ENCODE peak calls at places on chromosomes 3 and 15, in nine cellular contexts. J is HepG2, G is A549, F is suprapubic skin, B is stomach, N is ovary, D is transverse colon, S is GM12878, R is H1. M is an unnamed sample.

GRCh38 chr3:122563717-122564025 is 429 bp downstream of the PARP9 start:
- DNase-seq in J (no peak), G (no peak), F (no peak), B (no peak), N (no peak), D (no peak), S (no peak), R (no peak), M (no peak)

GRCh38 chr15:69920232-69920631 is 177.5 kb downstream of the TLE3 start:
- DNase-seq in J (no peak), G (no peak), F (no peak), B (no peak), N (no peak), D (no peak), S (no peak), R (no peak), M (no peak)

GRCh38 chr3:105158277-105158676 is 208.4 kb upstream of the ALCAM start:
- DNase-seq in J (no peak), G (no peak), F (no peak), B (no peak), N (no peak), D (no peak), S (no peak), R (no peak), M (no peak)

GRCh38 chr3:150170843-150171513 is 200.3 kb upstream of the PFN2 start:
- DNase-seq in J (no peak), G (no peak), F (no peak), B (no peak), N (no peak), D (no peak), S (no peak), R (no peak), M (no peak)

GRCh38 chr3:169082076-169082475 is 581.4 kb downstream of the MECOM start:
- DNase-seq in J (no peak), G (no peak), F (no peak), B (no peak), N (no peak), D (no peak), S (no peak), R (no peak), M (no peak)

GRCh38 chr3:194364652-194365434 is 4.7 kb downstream of the LRRC15 start:
- DNase-seq in J (no peak), G (no peak), F (no peak), B (no peak), N (no peak), D (peak), S (no peak), R (no peak), M (no peak)

GRCh38 chr15:87777054-87777498 is 479.5 kb downstream of the NTRK3 start:
- DNase-seq in J (no peak), G (no peak), F (no peak), B (no peak), N (no peak), D (no peak), S (no peak), R (no peak), M (peak)

GRCh38 chr3:129399895-129400357 is 28.5 kb downstream of the EFCAB12 start:
- DNase-seq in J (no peak), G (no peak), F (no peak), B (no peak), N (no peak), D (no peak), S (no peak), R (no peak), M (no peak)

GRCh38 chr15:85587707-85588441 is 206.9 kb downstream of the KLHL25 start:
- DNase-seq in J (no peak), G (no peak), F (no peak), B (no peak), N (no peak), D (no peak), S (no peak), R (no peak), M (no peak)

GRCh38 chr3:42802876-42803799 is 1.2 kb downstream of the HIGD1A start:
- DNase-seq in J (peak), G (peak), F (no peak), B (no peak), N (no peak), D (no peak), S (no peak), R (no peak), M (no peak)

GRCh38 chr15:44536298-44536961 is 517 bp upstream of the EIF3J start:
- DNase-seq in J (peak), G (peak), F (peak), B (peak), N (no peak), D (peak), S (no peak), R (peak), M (peak)

GRCh38 chr3:119240101-119240581 is 537 bp downstream of the B4GALT4 start:
- DNase-seq in J (peak), G (peak), F (no peak), B (no peak), N (peak), D (peak), S (no peak), R (no peak), M (no peak)

GRCh38 chr3:81761904-81762565 is 590 bp upstream of the GBE1 start:
- DNase-seq in J (no peak), G (no peak), F (no peak), B (no peak), N (no peak), D (no peak), S (no peak), R (no peak), M (no peak)

GRCh38 chr15:63593705-63594671 is 3.2 kb upstream of the FBXL22 start:
- DNase-seq in J (no peak), G (no peak), F (no peak), B (no peak), N (no peak), D (no peak), S (no peak), R (no peak), M (no peak)

GRCh38 chr3:195522254-195523023 is 20.7 kb downstream of the PPP1R2 start:
- DNase-seq in J (no peak), G (peak), F (no peak), B (no peak), N (no peak), D (no peak), S (no peak), R (no peak), M (no peak)

GRCh38 chr3:71076361-71076997 is 507.0 kb downstream of the FOXP1 start:
- DNase-seq in J (peak), G (no peak), F (no peak), B (no peak), N (no peak), D (no peak), S (no peak), R (no peak), M (no peak)

GRCh38 chr3:10507331-10507730 is 1.9 kb upstream of the ATP2B2 start:
- DNase-seq in J (no peak), G (no peak), F (no peak), B (no peak), N (no peak), D (no peak), S (no peak), R (no peak), M (no peak)

GRCh38 chr3:130737622-130738021 is 9.0 kb downstream of the PIK3R4 start:
- DNase-seq in J (no peak), G (no peak), F (no peak), B (no peak), N (no peak), D (no peak), S (no peak), R (no peak), M (no peak)

GRCh38 chr3:98563661-98564281 is 29.6 kb downstream of the CPOX start:
- DNase-seq in J (no peak), G (no peak), F (no peak), B (no peak), N (no peak), D (no peak), S (no peak), R (no peak), M (no peak)

GRCh38 chr3:175432338-175433025 is 573.3 kb downstream of the NAALADL2 start:
- DNase-seq in J (no peak), G (no peak), F (no peak), B (no peak), N (no peak), D (no peak), S (no peak), R (no peak), M (no peak)

GRCh38 chr3:189803254-189803653 is 172.1 kb downstream of the TP63 start:
- DNase-seq in J (no peak), G (no peak), F (no peak), B (no peak), N (no peak), D (no peak), S (no peak), R (no peak), M (no peak)

GRCh38 chr3:108088697-108089096 is 2.1 kb downstream of the CD47 start:
- DNase-seq in J (no peak), G (no peak), F (no peak), B (no peak), N (no peak), D (no peak), S (peak), R (no peak), M (no peak)

GRCh38 chr3:170947018-170947769 is 38.8 kb upstream of the EIF5A2 start:
- DNase-seq in J (no peak), G (no peak), F (peak), B (no peak), N (no peak), D (no peak), S (no peak), R (no peak), M (no peak)

GRCh38 chr3:53495091-53495517 is 693 bp downstream of the CACNA1D start:
- DNase-seq in J (no peak), G (no peak), F (no peak), B (no peak), N (no peak), D (no peak), S (no peak), R (no peak), M (no peak)
- H3K4me3 ChIP-seq in J (peak), G (peak), F (peak), B (peak), N (peak), D (peak), S (no peak), R (peak), M (peak)

GRCh38 chr3:127286571-127287140 is 1.2 kb downstream of the PRR20G start:
- DNase-seq in J (no peak), G (no peak), F (no peak), B (no peak), N (no peak), D (no peak), S (no peak), R (no peak), M (no peak)
- TF ChIP-seq EP300 in J (no peak), G (no peak), F (no peak), B (no peak), N (no peak), D (no peak), S (no peak), R (no peak), M (no peak)

DNA sequence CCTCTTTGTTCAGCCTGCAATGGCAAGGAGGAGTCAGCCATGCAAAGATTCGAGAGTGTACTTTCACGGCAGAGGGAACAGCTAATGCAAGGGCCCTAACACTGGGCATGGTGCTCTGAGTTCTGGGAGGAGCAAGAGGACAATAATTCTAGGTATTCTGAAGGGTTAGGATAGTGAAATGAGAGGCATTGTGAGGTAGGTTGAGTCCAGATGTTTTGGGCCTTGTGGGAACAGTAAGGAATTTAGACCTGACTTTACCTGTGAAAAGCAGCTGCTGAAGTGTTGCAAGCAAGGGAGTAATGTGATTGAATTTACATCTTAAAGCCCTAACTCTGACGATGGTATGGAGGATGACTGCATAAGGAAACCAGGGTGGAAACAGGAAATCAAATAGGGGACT is 211.6 kb downstream of the CNTN3 start:
- DNase-seq in J (no peak), G (no peak), F (no peak), B (no peak), N (no peak), D (no peak), S (no peak), R (no peak), M (no peak)
- H3K4me3 ChIP-seq in J (no peak), G (no peak), F (no peak), B (no peak), N (no peak), D (no peak), S (no peak), R (no peak), M (no peak)

GRCh38 chr3:141012571-141012970 is 38.6 kb upstream of the SPSB4 start:
- DNase-seq in J (no peak), G (no peak), F (no peak), B (no peak), N (no peak), D (no peak), S (no peak), R (no peak), M (no peak)

GRCh38 chr3:141009496-141009895 is 41.7 kb upstream of the SPSB4 start:
- DNase-seq in J (no peak), G (no peak), F (no peak), B (no peak), N (no peak), D (no peak), S (no peak), R (no peak), M (no peak)

GRCh38 chr3:141006344-141006743 is 44.8 kb upstream of the SPSB4 start:
- DNase-seq in J (no peak), G (no peak), F (no peak), B (no peak), N (no peak), D (no peak), S (no peak), R (no peak), M (no peak)

GRCh38 chr3:141015486-141015885 is 35.7 kb upstream of the SPSB4 start:
- DNase-seq in J (no peak), G (no peak), F (no peak), B (no peak), N (no peak), D (no peak), S (no peak), R (no peak), M (no peak)

GRCh38 chr3:141011511-141012262 is 39.5 kb upstream of the SPSB4 start:
- DNase-seq in J (peak), G (peak), F (peak), B (peak), N (peak), D (peak), S (no peak), R (peak), M (peak)
- TF ChIP-seq EP300 in J (no peak), G (no peak), F (no peak), B (no peak), N (no peak), D (no peak), S (no peak), R (no peak), M (no peak)

M was measured in tibial nerve.